ENCODE peak calls at places on chromosomes 12 and 14, in five cellular contexts. H is endothelial cell of umbilical vein, A is H1, L is HCT116, O is A549. C is an unnamed sample.

GRCh38 chr12:110005319-110005973 is 6.2 kb downstream of the ANKRD13A start:
- DNase-seq in H (no peak), A (no peak), L (no peak), O (no peak), C (no peak)

GRCh38 chr12:32893458-32893857 is 3.1 kb downstream of the PKP2 start:
- DNase-seq in H (no peak), A (no peak), L (no peak), O (no peak), C (no peak)

GRCh38 chr12:108696111-108696995 is 35.0 kb downstream of the CORO1C start:
- DNase-seq in H (no peak), A (no peak), L (no peak), O (no peak), C (peak)

GRCh38 chr14:84825481-84825880 is 704.5 kb upstream of the FLRT2 start:
- DNase-seq in H (no peak), A (no peak), L (no peak), O (no peak), C (no peak)

GRCh38 chr12:51247523-51248206 is 9.0 kb downstream of the DAZAP2 start:
- DNase-seq in H (no peak), A (no peak), L (no peak), O (no peak), C (no peak)

GRCh38 chr14:63248211-63248610 is 44.0 kb downstream of the RHOJ start:
- DNase-seq in H (peak), A (no peak), L (no peak), O (no peak), C (no peak)

GRCh38 chr14:93304771-93305170 is 28.1 kb downstream of the BTBD7 start:
- DNase-seq in H (no peak), A (no peak), L (no peak), O (no peak), C (no peak)

GRCh38 chr14:26794731-26795130 is 196.9 kb upstream of the NOVA1 start:
- DNase-seq in H (no peak), A (no peak), L (no peak), O (no peak), C (no peak)

GRCh38 chr14:23054000-23054811 is 3.1 kb downstream of the CDH24 start:
- DNase-seq in H (no peak), A (no peak), L (no peak), O (no peak), C (peak)

GRCh38 chr12:26648066-26648465 is 184.9 kb downstream of the ITPR2 start:
- DNase-seq in H (peak), A (no peak), L (no peak), O (no peak), C (no peak)

GRCh38 chr12:42684171-42685071 is 94.9 kb upstream of the PRICKLE1 start:
- DNase-seq in H (no peak), A (no peak), L (no peak), O (no peak), C (no peak)

DNA sequence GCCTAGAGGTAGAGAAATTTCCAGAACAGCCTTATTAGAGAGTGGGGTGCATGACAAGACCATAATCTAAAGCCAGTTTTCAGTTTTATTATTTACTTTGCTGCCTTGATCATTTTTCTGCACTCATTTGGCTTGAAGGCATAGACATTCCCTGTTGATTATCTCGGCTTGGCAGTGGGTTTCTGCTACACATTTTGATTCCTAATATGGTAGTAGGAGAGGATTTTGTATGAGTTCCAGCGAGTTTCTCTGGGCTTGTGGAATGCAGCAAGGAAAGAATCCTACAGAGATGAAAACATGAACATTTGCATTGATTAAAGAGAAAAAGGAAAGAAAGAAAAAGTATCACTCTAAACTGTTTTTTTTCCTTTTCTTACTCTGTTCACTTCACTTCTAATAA is 281.2 kb downstream of the PAWR start:
- DNase-seq in H (peak), A (no peak), L (no peak), O (no peak), C (no peak)
- H3K4me3 ChIP-seq in H (no peak), A (no peak), L (no peak), O (no peak), C (no peak)

DNA sequence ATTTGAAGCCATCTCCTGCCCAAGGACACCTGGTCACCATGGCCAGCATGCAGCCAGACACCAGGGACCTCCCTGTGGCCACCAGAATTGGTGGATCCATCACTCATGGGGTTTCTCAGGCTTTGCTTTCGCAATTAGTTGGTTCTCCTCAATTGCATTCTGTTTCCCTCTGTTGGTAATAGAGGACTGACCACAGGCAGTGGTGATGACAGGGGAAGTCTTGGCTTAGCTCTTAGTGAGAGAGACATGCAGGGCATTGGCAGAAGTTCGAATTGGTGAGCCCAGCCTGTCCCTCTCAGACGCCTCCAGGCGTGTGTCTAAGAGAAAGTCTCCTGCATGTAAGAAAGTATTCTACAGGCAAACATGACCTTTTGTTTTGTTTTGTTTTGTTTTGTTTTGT is 21.3 kb downstream of the HCAR2 start:
- DNase-seq in H (no peak), A (no peak), L (no peak), O (no peak), C (peak)
- TF ChIP-seq MAX in H (no peak), A (no peak), L (no peak), O (no peak), C (no peak)

DNA sequence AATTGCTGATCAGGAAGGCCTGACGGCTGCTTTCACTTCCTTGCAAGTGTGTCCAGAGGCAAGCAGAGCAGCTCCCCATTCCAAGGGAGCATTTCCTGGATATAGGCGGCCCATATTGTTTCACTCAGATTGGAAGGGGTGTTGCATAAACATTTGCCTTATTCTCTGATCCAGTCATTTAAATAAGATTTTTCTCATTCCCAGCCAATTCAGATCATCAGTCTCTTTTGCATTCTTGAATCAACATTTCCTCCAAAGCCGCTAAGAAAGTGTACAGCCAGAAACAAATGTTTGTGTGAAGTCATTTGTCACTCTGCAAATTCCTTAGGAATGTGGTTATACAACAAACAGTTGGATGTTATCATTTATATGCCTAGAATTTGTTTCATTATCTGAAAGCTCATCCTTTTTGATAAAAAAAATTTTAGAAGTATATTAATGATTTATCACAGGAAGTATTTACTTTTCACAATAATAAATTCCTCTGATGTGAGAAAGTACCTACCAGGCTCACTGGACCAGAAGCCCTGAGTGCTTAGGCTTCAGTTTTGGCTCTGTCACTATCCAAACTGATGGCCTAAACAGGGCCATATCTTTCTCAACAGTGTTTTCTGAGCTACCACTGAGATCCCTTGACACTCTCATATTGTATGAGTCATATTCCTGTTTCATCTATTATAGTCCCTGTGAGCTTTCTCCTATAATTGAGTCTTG is 379.6 kb downstream of the CCDC91 start:
- DNase-seq in H (peak), A (no peak), L (no peak), O (peak), C (peak)
- TF ChIP-seq POLR2A in H (no peak), A (no peak), L (no peak), O (no peak), C (no peak)

GRCh38 chr12:101097829-101098580 is 112.0 kb downstream of the SLC5A8 start:
- DNase-seq in H (no peak), A (no peak), L (no peak), O (no peak), C (no peak)
- H3K4me3 ChIP-seq in H (no peak), A (no peak), L (no peak), O (no peak), C (no peak)

DNA sequence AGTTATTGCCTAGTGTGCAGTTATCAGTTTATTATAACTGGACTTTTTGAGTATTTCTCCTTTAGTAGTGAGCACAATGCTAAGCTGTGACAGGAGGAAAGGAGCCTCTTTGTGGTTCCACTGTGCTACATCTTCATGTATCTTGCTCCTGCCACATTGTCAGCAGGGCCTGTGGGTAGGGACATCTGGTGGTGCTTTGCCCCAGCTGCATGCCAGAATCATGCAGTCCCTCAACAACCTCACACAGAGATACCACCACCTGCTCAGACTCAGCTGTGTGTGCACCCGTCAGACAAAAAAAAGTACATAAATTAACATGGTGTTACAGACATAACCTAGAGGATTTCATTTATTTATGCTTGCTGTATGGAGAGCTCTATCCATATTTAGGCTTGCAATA is 51.1 kb downstream of the MIS18BP1 start:
- DNase-seq in H (peak), A (no peak), L (no peak), O (peak), C (peak)
- TF ChIP-seq MAX in H (no peak), A (no peak), L (no peak), O (no peak), C (no peak)

GRCh38 chr12:57078519-57079404 is at the start of gene NEMP1:
- DNase-seq in H (peak), A (peak), L (peak), O (peak), C (peak)
- TF ChIP-seq POLR2A in H (no peak), A (peak), L (peak), O (peak), C (peak)

DNA sequence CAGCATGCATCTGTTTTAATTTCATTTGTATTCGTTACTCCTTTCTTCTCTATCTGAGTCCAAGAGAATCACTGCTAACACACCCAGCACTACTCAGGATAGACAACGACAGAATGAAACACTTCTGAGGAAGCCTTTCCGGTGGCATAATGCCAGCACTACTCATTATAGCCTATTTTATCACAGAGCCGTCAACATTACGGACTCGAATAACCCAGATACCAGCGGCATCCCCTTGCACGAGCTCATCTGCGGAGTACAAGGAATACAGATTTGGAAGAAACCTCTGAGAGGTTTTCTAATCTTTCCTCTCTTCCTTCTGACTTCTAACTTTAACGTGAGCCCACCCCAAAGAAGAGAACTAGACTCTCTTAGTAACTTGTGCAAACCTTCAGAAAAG is 248.0 kb downstream of the APAF1 start:
- DNase-seq in H (no peak), A (no peak), L (no peak), O (no peak), C (no peak)
- H3K4me3 ChIP-seq in H (no peak), A (peak), L (no peak), O (no peak), C (no peak)

DNA sequence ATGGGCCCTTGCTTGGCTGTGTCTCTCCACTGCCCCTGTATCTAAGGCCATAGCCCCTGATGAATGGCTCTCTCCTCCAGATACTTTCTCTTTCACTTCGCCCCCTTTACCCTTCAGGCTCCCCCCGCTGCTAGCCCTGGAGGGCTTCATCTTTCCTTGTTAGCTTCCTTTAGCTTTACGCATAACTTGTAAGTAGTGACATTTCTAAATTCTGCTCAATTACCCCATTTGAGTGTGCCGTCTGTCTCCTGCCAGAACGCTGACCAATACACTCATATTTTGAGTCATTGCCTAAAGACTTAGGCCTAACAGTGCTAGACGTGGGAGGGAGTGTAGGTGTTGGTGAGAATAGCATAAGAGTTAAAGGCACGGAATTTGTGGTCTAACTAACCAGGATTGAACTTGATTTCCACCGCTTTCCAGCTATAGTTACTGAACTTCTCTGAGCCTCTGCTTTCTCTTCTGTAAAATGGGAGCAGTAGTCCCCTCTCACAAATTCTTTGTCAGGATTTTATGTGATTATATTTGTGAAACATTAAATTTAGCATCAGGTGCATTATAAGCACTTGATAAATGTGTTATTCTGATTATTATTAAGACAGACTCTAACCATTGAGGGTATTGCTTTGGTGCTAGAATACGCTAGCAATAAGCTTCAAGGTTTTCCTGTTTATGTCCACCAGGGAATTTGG is 129.3 kb downstream of the ZFP36L1 start:
- DNase-seq in H (no peak), A (no peak), L (no peak), O (no peak), C (no peak)
- TF ChIP-seq MAX in H (no peak), A (no peak), L (no peak), O (no peak), C (no peak)

DNA sequence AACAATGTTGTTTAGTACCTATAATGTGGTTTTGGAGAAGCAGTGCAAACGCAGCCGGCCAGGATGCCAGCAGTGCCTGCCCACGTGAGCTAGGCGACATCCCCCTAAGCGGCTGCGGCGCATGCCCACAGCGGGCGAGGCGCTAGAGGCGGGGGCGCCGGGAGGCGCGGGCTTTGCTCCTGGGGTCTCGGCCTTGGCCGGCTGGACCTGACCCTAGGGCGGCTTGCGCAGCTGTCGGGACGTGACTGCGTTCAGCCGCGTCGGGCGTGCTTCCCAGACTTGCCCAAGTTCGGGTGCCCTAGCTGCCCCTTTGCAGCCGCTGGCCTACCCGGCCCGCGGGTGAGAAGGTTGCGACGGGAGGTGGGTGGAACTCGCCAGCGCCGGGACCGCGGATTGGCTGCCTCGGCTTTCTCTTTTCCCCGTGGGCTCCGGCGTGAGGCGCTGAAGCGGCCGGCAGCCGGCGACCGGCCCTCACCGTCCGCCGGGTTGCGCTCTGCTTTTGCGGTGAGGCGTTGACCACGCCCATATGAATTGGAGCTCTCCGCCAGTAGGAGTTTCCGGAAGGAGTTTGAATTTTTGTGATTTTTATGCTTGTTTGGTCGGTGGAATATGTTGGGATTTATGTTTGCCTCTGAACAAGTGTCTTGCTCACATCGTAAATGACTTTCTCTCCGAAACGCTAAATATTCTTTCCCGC is at the start of gene TMEM19:
- DNase-seq in H (peak), A (peak), L (peak), O (peak), C (peak)
- TF ChIP-seq POLR2A in H (peak), A (peak), L (peak), O (peak), C (no peak)